ENCODE peak calls at places on chromosomes 6 and 20, in five cellular contexts. M is OCI-LY7, H is PC-3, F is neural progenitor cell, B is GM23248. O is an unnamed sample.
A peak's percentile ranks its signal among the peaks of the same experiment; 100 is the strongest.

GRCh38 chr6:37172991-37173572 is 3.1 kb downstream of the PIM1 start:
- DNase-seq in M (no peak), H (no peak), B (no peak), F (no peak), O (no peak)

GRCh38 chr20:25205277-25206062 is 10.0 kb downstream of the ENTPD6 start:
- DNase-seq in H (no peak), M (no peak), B (no peak), F (no peak), O (no peak)

GRCh38 chr6:64831680-64832079 is 875.3 kb downstream of the EYS start:
- DNase-seq in M (no peak), H (no peak), B (no peak), F (no peak), O (no peak)

GRCh38 chr6:106181664-106182418 is 95.7 kb downstream of the PRDM1 start:
- DNase-seq in M (no peak), F (no peak), B (peak; percentile 88), H (peak; percentile 81), O (no peak)

GRCh38 chr6:33000053-33000452 is 9.3 kb downstream of the HLA-DOA start:
- DNase-seq in F (peak; percentile 70), H (peak; percentile 64), B (no peak), M (peak; percentile 77), O (peak; percentile 51)

GRCh38 chr6:3229566-3230274 is 2.3 kb upstream of the TUBB2B start:
- DNase-seq in M (peak; percentile 46), B (peak; percentile 16), H (no peak), F (peak; percentile 75), O (peak; percentile 15)

GRCh38 chr6:159852877-159853276 is 37.9 kb upstream of the MAS1 start:
- DNase-seq in B (peak; percentile 43), F (no peak), M (peak; percentile 58), H (peak; percentile 31), O (peak; percentile 7)

GRCh38 chr6:11341867-11342266 is 109.4 kb upstream of the NEDD9 start:
- DNase-seq in F (no peak), H (peak; percentile 43), M (no peak), B (peak; percentile 77), O (no peak)

GRCh38 chr6:44898296-44898930 is 429.7 kb upstream of the RUNX2 start:
- DNase-seq in H (no peak), M (no peak), F (no peak), B (peak; percentile 52), O (no peak)

GRCh38 chr6:154511735-154512097 is 1.2 kb upstream of the CNKSR3 start:
- DNase-seq in B (peak; percentile 14), H (no peak), M (no peak), F (no peak), O (no peak)

GRCh38 chr20:44344723-44345122 is 7.9 kb downstream of the R3HDML start:
- DNase-seq in M (no peak), H (no peak), B (no peak), F (no peak), O (no peak)

GRCh38 chr20:37992802-37993538 is 40.3 kb downstream of the TTI1 start:
- DNase-seq in F (peak; percentile 47), B (peak; percentile 77), M (peak; percentile 42), H (peak; percentile 86), O (peak; percentile 49)

GRCh38 chr6:71194730-71195129 is 93.9 kb upstream of the OGFRL1 start:
- DNase-seq in H (peak; percentile 63), F (no peak), M (no peak), B (peak; percentile 67), O (no peak)

GRCh38 chr6:21845018-21845417 is 251.5 kb downstream of the SOX4 start:
- DNase-seq in B (no peak), M (no peak), H (no peak), F (peak; percentile 19), O (no peak)

GRCh38 chr6:1238040-1238439 is 73.9 kb upstream of the FOXQ1 start:
- DNase-seq in M (no peak), B (no peak), H (no peak), F (no peak), O (no peak)

GRCh38 chr20:58432190-58432954 is 43.3 kb downstream of the VAPB start:
- DNase-seq in B (no peak), F (no peak), M (no peak), H (no peak), O (no peak)

GRCh38 chr20:3747471-3747870 is 15.0 kb downstream of the HSPA12B start:
- DNase-seq in F (no peak), H (no peak), M (no peak), B (no peak), O (no peak)

GRCh38 chr20:3745686-3746173 is 13.2 kb downstream of the HSPA12B start:
- DNase-seq in M (no peak), B (no peak), H (no peak), F (no peak), O (no peak)

GRCh38 chr20:3744037-3744436 is 11.6 kb downstream of the HSPA12B start:
- DNase-seq in M (no peak), F (no peak), B (no peak), H (no peak), O (no peak)

GRCh38 chr20:3743251-3743650 is 10.8 kb downstream of the HSPA12B start:
- DNase-seq in H (no peak), M (no peak), F (no peak), B (no peak), O (no peak)

GRCh38 chr20:3744806-3745685 is 12.6 kb downstream of the HSPA12B start:
- DNase-seq in B (peak; percentile 32), F (peak; percentile 95), H (peak; percentile 15), M (peak; percentile 87), O (peak; percentile 29)
- H3K4me2 ChIP-seq in B (no peak overlapping the region), F (peak overlapping the region; percentile 76), H (no peak overlapping the region), M (peak overlapping the region; percentile 47), O (peak overlapping the region; percentile 13)

GRCh38 chr20:20736303-20736702 is 23.9 kb upstream of the RALGAPA2 start:
- DNase-seq in F (no peak), M (no peak), H (no peak), B (no peak), O (no peak)

GRCh38 chr20:20732641-20733040 is 20.2 kb upstream of the RALGAPA2 start:
- DNase-seq in M (no peak), H (no peak), F (no peak), B (no peak), O (no peak)

GRCh38 chr20:20731945-20732296 is 19.5 kb upstream of the RALGAPA2 start:
- DNase-seq in B (peak; percentile 4), H (no peak), M (no peak), F (no peak), O (no peak)

GRCh38 chr20:20733943-20734342 is 21.5 kb upstream of the RALGAPA2 start:
- DNase-seq in M (no peak), F (no peak), H (no peak), B (no peak), O (no peak)

GRCh38 chr20:20734475-20734948 is 22.1 kb upstream of the RALGAPA2 start:
- DNase-seq in H (no peak), B (no peak), F (peak; percentile 39), M (no peak), O (no peak)
- TF ChIP-seq EZH2phosphoT487 in H (no peak), B (no peak), F (no peak), M (no peak), O (no peak)

DNA sequence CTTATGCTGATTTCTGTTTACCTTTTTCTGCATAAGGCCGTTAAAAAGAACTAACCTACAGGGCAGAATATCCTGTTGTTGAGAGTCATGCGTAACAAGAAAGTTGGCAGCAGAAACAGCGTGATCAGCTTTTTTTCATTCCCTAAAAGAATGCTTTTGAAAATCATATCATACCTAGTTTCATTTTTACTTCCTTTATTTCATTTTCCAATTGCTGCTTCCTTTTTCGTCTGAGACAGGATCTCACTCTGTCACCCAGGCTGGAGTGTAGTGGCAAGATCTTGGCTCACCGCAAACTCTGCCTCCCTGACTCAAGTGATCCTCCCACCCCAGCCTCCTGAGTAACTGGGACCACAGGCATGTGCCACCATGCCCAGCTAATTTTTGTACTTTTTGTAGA is 4.1 kb downstream of the CALHM6 start:
- DNase-seq in B (no peak), H (no peak), F (no peak), M (peak; percentile 5), O (no peak)
- H3K4me2 ChIP-seq in B (no peak overlapping the region), H (no peak overlapping the region), F (no peak overlapping the region), M (no peak overlapping the region), O (no peak overlapping the region)

GRCh38 chr6:157708239-157708638 is 114.8 kb upstream of the SNX9 start:
- DNase-seq in B (no peak), F (no peak), M (no peak), H (no peak), O (no peak)
- TF ChIP-seq EZH2phosphoT487 in B (no peak), F (no peak), M (no peak), H (no peak), O (no peak)

GRCh38 chr6:30782425-30783014 is 38.2 kb upstream of the IER3 start:
- DNase-seq in H (peak; percentile 95), M (no peak), F (no peak), B (peak; percentile 88), O (no peak)
- H3K4me2 ChIP-seq in H (peak overlapping the region; percentile 76), M (no peak overlapping the region), F (no peak overlapping the region), B (peak overlapping the region; percentile 89), O (no peak overlapping the region)

GRCh38 chr6:53710788-53711187 is 45.2 kb upstream of the KLHL31 start:
- DNase-seq in M (no peak), B (no peak), F (no peak), H (no peak), O (no peak)
- TF ChIP-seq EZH2phosphoT487 in M (no peak), B (no peak), F (no peak), H (no peak), O (no peak)

DNA sequence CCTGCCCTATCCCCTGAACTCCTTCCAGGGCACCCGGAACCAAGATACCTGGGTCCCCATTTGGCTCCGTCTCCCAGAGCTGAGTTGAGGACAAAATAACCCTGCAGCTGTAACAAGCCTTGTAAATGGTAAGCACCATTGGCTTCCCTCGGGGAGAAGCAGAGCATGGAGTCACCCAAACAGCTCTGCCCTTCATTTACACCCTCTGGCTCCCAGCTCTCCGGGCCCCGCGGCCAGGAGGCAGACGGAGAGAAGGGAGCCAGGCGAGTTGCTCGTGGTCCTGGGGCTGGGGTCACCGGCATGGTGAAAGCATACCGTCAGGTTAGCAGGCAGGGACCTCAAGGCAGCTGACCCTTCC is 2.1 kb downstream of the TFEB start:
- DNase-seq in F (no peak), H (no peak), M (peak; percentile 55), B (peak; percentile 27), O (no peak)
- H3K4me2 ChIP-seq in F (peak overlapping the region; percentile 96), H (peak overlapping the region; percentile 76), M (peak overlapping the region; percentile 97), B (peak overlapping the region; percentile 64), O (peak overlapping the region; percentile 99)